ENCODE peak calls at places on chromosomes 16 and 17, in six cellular contexts. J is adrenal gland, C is NCI-H460, E is T-helper 1 cell, M is esophagus muscularis mucosa, Q is astrocyte of the cerebellum. S is an unnamed sample.

GRCh38 chr16:5333991-5334390 is 236.4 kb upstream of the EEF2KMT start:
- DNase-seq in J (no peak), C (no peak), E (no peak), M (no peak), Q (no peak), S (no peak)

GRCh38 chr17:382644-383533 is 30.3 kb upstream of the RPH3AL start:
- DNase-seq in J (peak; percentile 84), C (peak; percentile 73), E (no peak), M (no peak), Q (no peak), S (no peak)

GRCh38 chr17:7929158-7930029 is at the start of gene KCNAB3:
- DNase-seq in J (peak; percentile 69), C (no peak), E (peak; percentile 65), M (no peak), Q (peak; percentile 33), S (no peak)

GRCh38 chr17:18951941-18952842 is at the start of gene SLC5A10:
- DNase-seq in J (no peak), C (no peak), E (no peak), M (no peak), Q (no peak), S (no peak)

GRCh38 chr16:50153648-50154368 is 702 bp downstream of the TENT4B start:
- DNase-seq in J (peak; percentile 68), C (no peak), E (no peak), M (no peak), Q (no peak), S (peak; percentile 43)

GRCh38 chr16:11306997-11307638 is 26.0 kb upstream of the PRM1 start:
- DNase-seq in J (no peak), C (no peak), E (no peak), M (no peak), Q (no peak), S (no peak)

GRCh38 chr16:5551909-5552308 is 454.3 kb upstream of the EEF2KMT start:
- DNase-seq in J (no peak), C (no peak), E (no peak), M (no peak), Q (peak; percentile 65), S (no peak)

GRCh38 chr16:8402981-8403853 is 187.1 kb downstream of the TMEM114 start:
- DNase-seq in J (no peak), C (no peak), E (no peak), M (no peak), Q (no peak), S (no peak)

GRCh38 chr16:82681592-82681991 is 54.8 kb downstream of the CDH13 start:
- DNase-seq in J (peak; percentile 58), C (peak; percentile 92), E (no peak), M (no peak), Q (no peak), S (no peak)

GRCh38 chr17:82697808-82698064 is 762 bp downstream of the RAB40B start:
- DNase-seq in J (no peak), C (no peak), E (no peak), M (no peak), Q (no peak), S (no peak)

GRCh38 chr17:29143894-29144293 is 36.3 kb downstream of the MYO18A start:
- DNase-seq in J (peak; percentile 75), C (peak; percentile 34), E (no peak), M (no peak), Q (no peak), S (no peak)

GRCh38 chr16:86975445-86975844 is 341.7 kb downstream of the C16orf95 start:
- DNase-seq in J (no peak), C (peak; percentile 31), E (no peak), M (no peak), Q (peak; percentile 96), S (peak; percentile 35)

GRCh38 chr16:87628940-87629339 is 26.6 kb downstream of the JPH3 start:
- DNase-seq in J (peak; percentile 95), C (peak; percentile 87), E (no peak), M (no peak), Q (no peak), S (no peak)

GRCh38 chr17:28612936-28613872 is 781 bp downstream of the RSKR start:
- DNase-seq in J (peak; percentile 69), C (peak; percentile 36), E (peak; percentile 12), M (no peak), Q (peak; percentile 20), S (peak; percentile 57)

GRCh38 chr16:87838643-87839541 is 30.4 kb downstream of the SLC7A5 start:
- DNase-seq in J (no peak), C (no peak), E (no peak), M (no peak), Q (no peak), S (no peak)

GRCh38 chr16:83882118-83882879 is 16.6 kb upstream of the MLYCD start:
- DNase-seq in J (no peak), C (no peak), E (no peak), M (no peak), Q (no peak), S (no peak)

GRCh38 chr16:49967012-49967559 is 57.9 kb upstream of the CNEP1R1 start:
- DNase-seq in J (peak; percentile 55), C (no peak), E (no peak), M (no peak), Q (no peak), S (no peak)

GRCh38 chr16:70470927-70471341 is 16.5 kb downstream of the FCSK start:
- DNase-seq in J (peak; percentile 76), C (peak; percentile 16), E (no peak), M (no peak), Q (no peak), S (peak; percentile 42)

GRCh38 chr17:76074390-76075363 is at the start of gene GALR2:
- DNase-seq in J (no peak), C (no peak), E (no peak), M (no peak), Q (no peak), S (no peak)

GRCh38 chr17:75334723-75335122 is 45.5 kb upstream of the SLC25A19 start:
- DNase-seq in J (no peak), C (no peak), E (no peak), M (no peak), Q (no peak), S (no peak)

GRCh38 chr17:37702605-37703004 is 42.3 kb downstream of the HNF1B start:
- DNase-seq in J (no peak), C (peak; percentile 38), E (no peak), M (no peak), Q (peak; percentile 71), S (no peak)

GRCh38 chr17:75078097-75079022 is 9.4 kb upstream of the SLC16A5 start:
- DNase-seq in J (no peak), C (no peak), E (no peak), M (no peak), Q (peak; percentile 54), S (no peak)

GRCh38 chr17:57152916-57153528 is 68.0 kb downstream of the AKAP1 start:
- DNase-seq in J (no peak), C (no peak), E (no peak), M (no peak), Q (no peak), S (no peak)

S was measured in dermis microvascular lymphatic vessel endothelial cell.